ENCODE peak calls at places on chromosomes 1 and 21, in ten cellular contexts. R, T, P, V, K, L, D, Y, C and I are unnamed samples.

GRCh38 chr21:29271927-29272333 is 26.8 kb upstream of the BACH1 start:
- DNase-seq in R (no peak), K (no peak), C (no peak), L (no peak), T (no peak), P (no peak), V (no peak), D (no peak), Y (no peak), I (no peak)

GRCh38 chr1:202217516-202217915 is 23.9 kb downstream of the LGR6 start:
- DNase-seq in K (no peak), R (no peak), V (no peak), L (no peak), C (no peak), T (no peak), D (no peak), Y (no peak), P (no peak), I (no peak)

GRCh38 chr1:212561501-212561931 is 47.0 kb upstream of the ATF3 start:
- DNase-seq in L (no peak), P (peak; percentile 49), C (no peak), T (peak; percentile 0), Y (no peak), K (no peak), D (no peak), V (no peak), R (no peak), I (peak; percentile 41)

GRCh38 chr21:42614391-42614790 is 39.0 kb upstream of the PDE9A start:
- DNase-seq in Y (no peak), P (no peak), T (no peak), R (peak; percentile 19), D (no peak), C (no peak), K (no peak), V (peak; percentile 40), L (no peak), I (no peak)

GRCh38 chr1:243713470-243714186 is 136.4 kb downstream of the AKT3 start:
- DNase-seq in P (no peak), C (no peak), D (no peak), K (no peak), Y (peak; percentile 98), R (no peak), V (peak; percentile 21), L (no peak), T (no peak), I (no peak)

GRCh38 chr1:9767964-9768668 is 55.6 kb downstream of the CLSTN1 start:
- DNase-seq in L (peak; percentile 31), C (no peak), D (no peak), P (no peak), T (no peak), R (no peak), V (no peak), K (no peak), Y (no peak), I (no peak)

GRCh38 chr1:162564762-162565218 is 3.3 kb downstream of the UAP1 start:
- DNase-seq in L (no peak), P (peak; percentile 22), K (no peak), V (no peak), T (no peak), Y (no peak), R (no peak), D (no peak), C (no peak), I (no peak)

GRCh38 chr1:204307334-204307883 is 52.3 kb downstream of the PLEKHA6 start:
- DNase-seq in P (peak; percentile 65), R (no peak), D (no peak), C (no peak), L (peak; percentile 64), Y (peak; percentile 17), K (no peak), V (no peak), T (peak; percentile 20), I (peak; percentile 67)

GRCh38 chr1:1677718-1678580 is 14.6 kb downstream of the SLC35E2B start:
- DNase-seq in C (peak; percentile 28), R (peak; percentile 40), K (peak; percentile 11), D (no peak), L (no peak), Y (no peak), T (peak; percentile 83), V (peak; percentile 71), P (no peak), I (no peak)

GRCh38 chr1:227759345-227760300 is 24.4 kb downstream of the SNAP47 start:
- DNase-seq in R (no peak), D (no peak), V (no peak), T (no peak), C (no peak), K (peak; percentile 27), L (no peak), P (peak; percentile 99), Y (no peak), I (peak; percentile 97)

GRCh38 chr1:145878724-145879123 is 6.9 kb downstream of the ANKRD35 start:
- DNase-seq in Y (no peak), R (no peak), C (no peak), T (no peak), D (no peak), P (peak; percentile 74), K (no peak), L (no peak), V (no peak), I (no peak)

GRCh38 chr1:116008651-116009380 is 32.5 kb downstream of the SLC22A15 start:
- DNase-seq in T (no peak), D (no peak), K (no peak), V (no peak), P (no peak), C (no peak), R (no peak), L (no peak), Y (peak; percentile 78), I (no peak)

GRCh38 chr1:173868266-173869107 is at the start of gene ZBTB37:
- DNase-seq in D (peak; percentile 97), Y (no peak), R (peak; percentile 96), P (peak; percentile 50), C (peak; percentile 79), T (peak; percentile 98), L (peak; percentile 99), V (peak; percentile 90), K (peak; percentile 70), I (peak; percentile 79)

GRCh38 chr1:160664573-160665051 is 17.8 kb upstream of the SLAMF1 start:
- DNase-seq in R (no peak), K (no peak), C (no peak), Y (no peak), T (no peak), V (peak; percentile 48), P (no peak), D (no peak), L (no peak), I (no peak)

GRCh38 chr1:47778280-47778679 is 218.9 kb downstream of the TRABD2B start:
- DNase-seq in T (no peak), V (no peak), D (no peak), K (no peak), C (no peak), L (no peak), R (no peak), P (no peak), Y (no peak), I (no peak)

GRCh38 chr1:25773441-25774125 is 26.4 kb upstream of the SELENON start:
- DNase-seq in K (no peak), D (peak; percentile 29), V (no peak), P (no peak), C (no peak), L (no peak), T (no peak), R (no peak), Y (peak; percentile 20), I (peak; percentile 40)

GRCh38 chr21:28856588-28857250 is 136.0 kb downstream of the LTN1 start:
- DNase-seq in C (no peak), V (no peak), L (peak; percentile 39), T (no peak), K (no peak), R (no peak), Y (no peak), D (no peak), P (peak; percentile 7), I (no peak)

GRCh38 chr21:44903689-44904088 is 17.0 kb downstream of the ITGB2 start:
- DNase-seq in K (no peak), R (no peak), Y (no peak), D (no peak), C (no peak), L (no peak), P (no peak), T (no peak), V (no peak), I (no peak)

GRCh38 chr1:65310078-65310587 is 790 bp downstream of the DNAJC6 start:
- DNase-seq in C (no peak), V (no peak), K (no peak), R (no peak), D (no peak), T (no peak), Y (peak; percentile 67), P (no peak), L (peak; percentile 74), I (peak; percentile 26)

GRCh38 chr1:62391369-62391971 is 45.4 kb upstream of the USP1 start:
- DNase-seq in C (no peak), R (no peak), P (peak; percentile 4), L (peak; percentile 83), V (no peak), K (no peak), T (peak; percentile 61), Y (no peak), D (no peak), I (no peak)

GRCh38 chr21:15289246-15289645 is 224.4 kb upstream of the NRIP1 start:
- DNase-seq in Y (no peak), T (no peak), L (no peak), D (no peak), K (no peak), P (no peak), R (no peak), C (no peak), V (no peak), I (no peak)

GRCh38 chr1:89799495-89799894 is 21.3 kb upstream of the LRRC8D start:
- DNase-seq in R (no peak), L (no peak), T (no peak), D (no peak), V (no peak), P (no peak), C (no peak), Y (no peak), K (no peak), I (no peak)

GRCh38 chr1:247228133-247228532 is 27.7 kb upstream of the VN1R5 start:
- DNase-seq in K (no peak), Y (no peak), D (no peak), T (peak; percentile 45), L (no peak), R (no peak), C (no peak), V (no peak), P (peak; percentile 28), I (no peak)

GRCh38 chr21:39822042-39822441 is 45.2 kb upstream of the PCP4 start:
- DNase-seq in V (no peak), Y (no peak), D (no peak), R (no peak), K (no peak), T (no peak), P (no peak), C (no peak), L (no peak), I (no peak)

GRCh38 chr1:100834779-100835645 is 59.6 kb downstream of the EXTL2 start:
- DNase-seq in C (no peak), Y (no peak), P (no peak), L (no peak), R (no peak), V (no peak), D (no peak), K (no peak), T (peak; percentile 7), I (no peak)

GRCh38 chr1:199720496-199720895 is 307.0 kb upstream of the NR5A2 start:
- DNase-seq in P (no peak), K (no peak), V (no peak), C (no peak), L (no peak), T (no peak), R (no peak), D (no peak), Y (no peak), I (no peak)

GRCh38 chr1:14476170-14476955 is 122.1 kb upstream of the KAZN start:
- DNase-seq in K (no peak), R (no peak), Y (no peak), T (no peak), C (no peak), P (peak; percentile 25), L (no peak), D (no peak), V (no peak), I (peak; percentile 31)

GRCh38 chr1:187390157-187390556 is 561.4 kb downstream of the PLA2G4A start:
- DNase-seq in C (no peak), L (no peak), K (no peak), D (no peak), Y (no peak), R (no peak), T (no peak), V (no peak), P (peak; percentile 4), I (peak; percentile 2)